ENCODE peak calls at places on chromosomes 3 and 15, in four cellular contexts. D, N, R and S are unnamed samples.

GRCh38 chr3:64686446-64686908 is 1.3 kb downstream of the ADAMTS9 start:
- DNase-seq in D (peak; percentile 35), N (no peak), R (peak; percentile 18), S (peak; percentile 4)

GRCh38 chr3:52838561-52839267 is 3.9 kb upstream of the MUSTN1 start:
- DNase-seq in D (no peak), N (no peak), R (no peak), S (no peak)

GRCh38 chr3:156299569-156299968 is 179.2 kb downstream of the KCNAB1 start:
- DNase-seq in D (no peak), N (no peak), R (no peak), S (no peak)

GRCh38 chr3:67384790-67385397 is 269.5 kb downstream of the SUCLG2 start:
- DNase-seq in D (peak; percentile 57), N (no peak), R (peak; percentile 23), S (peak; percentile 37)

GRCh38 chr3:182389041-182389815 is 404.1 kb upstream of the ATP11B start:
- DNase-seq in D (no peak), N (no peak), R (no peak), S (no peak)

GRCh38 chr3:22089284-22089683 is 338.3 kb upstream of the ZNF385D start:
- DNase-seq in D (peak; percentile 33), N (peak; percentile 34), R (peak; percentile 23), S (no peak)

GRCh38 chr3:150738688-150739087 is 24.3 kb downstream of the SIAH2 start:
- DNase-seq in D (no peak), N (no peak), R (no peak), S (peak; percentile 53)

GRCh38 chr3:195151866-195152526 is 119.0 kb downstream of the XXYLT1 start:
- DNase-seq in D (peak; percentile 26), N (no peak), R (peak; percentile 50), S (no peak)

GRCh38 chr3:196524527-196524926 is 9.4 kb upstream of the SMCO1 start:
- DNase-seq in D (no peak), N (no peak), R (no peak), S (no peak)

GRCh38 chr3:27632431-27633223 is 89.5 kb downstream of the EOMES start:
- DNase-seq in D (peak; percentile 80), N (no peak), R (peak; percentile 27), S (peak; percentile 6)

GRCh38 chr15:85477730-85478129 is 97.3 kb downstream of the AKAP13 start:
- DNase-seq in D (peak; percentile 43), N (no peak), R (no peak), S (no peak)

GRCh38 chr3:19757773-19758172 is 176.2 kb downstream of the EFHB start:
- DNase-seq in D (peak; percentile 64), N (no peak), R (no peak), S (no peak)

GRCh38 chr3:69425249-69425648 is 39.4 kb upstream of the FRMD4B start:
- DNase-seq in D (peak; percentile 32), N (no peak), R (peak; percentile 14), S (no peak)

GRCh38 chr3:18302517-18302916 is 122.6 kb downstream of the SATB1 start:
- DNase-seq in D (no peak), N (no peak), R (no peak), S (no peak)

DNA sequence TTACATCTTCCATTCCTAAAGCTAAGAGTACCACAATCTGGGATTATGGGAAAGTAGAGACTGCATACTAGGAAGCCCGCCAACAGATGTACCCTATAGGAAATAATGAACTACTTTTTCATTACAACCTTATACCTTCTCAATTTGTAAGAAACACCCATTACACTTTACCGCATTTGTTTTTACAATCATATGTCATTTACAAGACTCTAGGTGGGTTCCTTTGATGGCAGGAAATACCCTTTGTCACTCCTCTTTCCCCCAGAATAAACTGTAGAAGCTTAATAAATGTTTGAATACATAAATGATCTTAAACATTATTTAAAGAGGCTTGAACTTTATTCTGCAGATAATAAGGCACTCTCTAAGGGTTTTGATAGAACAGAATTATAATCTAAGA is 150.1 kb upstream of the TGFBR2 start:
- DNase-seq in D (no peak), N (no peak), R (no peak), S (no peak)
- TF ChIP-seq POLR2AphosphoS2 in D (no peak), N (no peak), R (no peak), S (no peak)

DNA sequence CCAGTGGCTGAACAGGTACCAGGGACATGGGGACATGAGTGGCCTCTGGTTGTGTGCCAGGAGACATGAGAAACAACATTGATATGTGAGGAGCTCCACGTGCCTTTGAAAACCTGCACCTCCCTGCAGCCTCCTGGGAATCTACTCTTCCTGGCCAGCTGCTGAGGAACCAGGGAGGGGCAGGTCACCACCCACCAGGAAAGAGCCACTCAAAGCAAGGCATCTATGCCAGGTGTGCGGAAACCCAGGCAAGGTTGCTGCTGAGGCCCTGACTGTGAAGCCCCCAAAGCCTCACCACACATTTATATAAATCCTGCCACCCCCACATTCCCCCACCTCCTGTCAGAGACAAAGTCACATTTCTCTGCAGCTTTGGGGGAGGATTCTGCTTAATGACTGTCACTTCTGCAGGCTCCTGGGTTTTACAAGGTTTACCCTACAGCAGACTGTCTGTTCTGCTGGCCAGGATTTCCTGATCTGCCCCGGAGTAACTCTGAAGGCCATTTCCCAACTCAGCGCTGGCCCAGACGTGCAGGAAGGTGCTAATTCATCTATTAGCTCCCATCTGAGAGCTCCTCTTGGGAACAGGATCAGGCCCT is 110.8 kb downstream of the ADCY5 start:
- DNase-seq in D (no peak), N (no peak), R (no peak), S (no peak)
- TF ChIP-seq POLR2AphosphoS2 in D (no peak), N (no peak), R (no peak), S (no peak)

DNA sequence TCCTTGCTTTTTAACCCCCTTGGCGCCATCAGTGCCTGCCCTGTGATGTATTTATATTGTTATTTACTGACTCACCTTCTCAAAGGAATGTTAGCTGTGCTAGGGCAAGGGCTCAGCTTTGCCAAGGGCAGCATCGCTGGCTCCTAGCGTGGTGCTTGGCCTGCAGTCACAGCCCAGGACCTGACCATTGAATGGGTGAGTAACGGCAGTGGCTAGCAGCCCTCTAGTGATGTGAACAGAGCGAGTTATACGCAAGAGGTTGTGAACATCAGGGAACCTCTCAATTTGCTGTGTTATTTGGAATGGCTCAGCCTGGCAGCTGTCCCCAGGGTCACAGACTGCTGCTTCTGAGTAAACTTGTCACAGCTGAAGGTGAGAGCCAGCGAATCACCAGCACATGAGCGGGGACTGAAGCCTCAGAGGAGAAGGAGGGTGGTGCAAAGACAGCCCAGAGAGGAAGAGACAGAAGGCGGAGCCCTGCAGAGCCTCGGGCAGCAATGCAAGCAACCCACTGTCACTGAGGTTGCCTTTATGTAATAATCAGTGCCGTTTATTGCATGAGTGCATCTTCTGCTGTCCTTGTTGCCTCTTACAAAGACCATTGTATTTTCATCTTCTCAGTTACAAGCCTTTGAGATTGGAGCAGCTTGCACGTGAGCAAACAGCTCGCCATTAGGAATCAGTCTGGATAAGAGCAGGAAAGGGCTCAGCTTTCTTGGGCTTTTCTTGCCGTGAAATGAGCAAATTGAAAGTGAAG is 158.3 kb downstream of the SLCO3A1 start:
- DNase-seq in D (no peak), N (no peak), R (no peak), S (no peak)
- TF ChIP-seq POLR2AphosphoS2 in D (no peak), N (no peak), R (no peak), S (no peak)

GRCh38 chr3:42803800-42804112 is 534 bp downstream of the HIGD1A start:
- DNase-seq in D (peak; percentile 23), N (no peak), R (peak; percentile 31), S (peak; percentile 56)
- TF ChIP-seq POLR2AphosphoS2 in D (no peak), N (no peak), R (no peak), S (no peak)